ENCODE peak calls at places on chromosomes 7 and 10, in four cellular contexts. One of them, this sample, is unnamed.
A peak's percentile ranks its signal among the peaks of the same experiment; 100 is the strongest.

GRCh38 chr7:48112431-48113165 is 23.5 kb downstream of the UPP1 start:
- DNase-seq in transverse colon: no peak
- DNase-seq in tibial nerve: no peak
- DNase-seq in adrenal gland: peak; percentile 28
- DNase-seq in this sample: no peak

GRCh38 chr7:50393547-50394252 is 56.5 kb downstream of the FIGNL1 start:
- DNase-seq in adrenal gland: no peak
- DNase-seq in tibial nerve: no peak
- DNase-seq in transverse colon: peak; percentile 44
- DNase-seq in this sample: no peak

GRCh38 chr10:100759331-100759730 is 13.9 kb downstream of the PAX2 start:
- DNase-seq in transverse colon: no peak
- DNase-seq in tibial nerve: no peak
- DNase-seq in adrenal gland: no peak
- DNase-seq in this sample: no peak

GRCh38 chr7:155232911-155233702 is 64.6 kb upstream of the INSIG1 start:
- DNase-seq in transverse colon: no peak
- DNase-seq in adrenal gland: no peak
- DNase-seq in tibial nerve: no peak
- DNase-seq in this sample: no peak

GRCh38 chr10:91597397-91597881 is 35.4 kb downstream of the PPP1R3C start:
- DNase-seq in adrenal gland: no peak
- DNase-seq in tibial nerve: no peak
- DNase-seq in transverse colon: no peak
- DNase-seq in this sample: no peak

GRCh38 chr10:84632866-84633265 is 304.5 kb downstream of the CCSER2 start:
- DNase-seq in tibial nerve: no peak
- DNase-seq in adrenal gland: no peak
- DNase-seq in transverse colon: no peak
- DNase-seq in this sample: no peak

GRCh38 chr10:77541247-77541646 is 96.4 kb downstream of the KCNMA1 start:
- DNase-seq in transverse colon: no peak
- DNase-seq in tibial nerve: no peak
- DNase-seq in adrenal gland: no peak
- DNase-seq in this sample: no peak

GRCh38 chr7:33726582-33726981 is 178.8 kb upstream of the BMPER start:
- DNase-seq in transverse colon: no peak
- DNase-seq in adrenal gland: no peak
- DNase-seq in tibial nerve: no peak
- DNase-seq in this sample: no peak

GRCh38 chr10:69483988-69484387 is 32.7 kb downstream of the TSPAN15 start:
- DNase-seq in tibial nerve: no peak
- DNase-seq in transverse colon: no peak
- DNase-seq in adrenal gland: no peak
- DNase-seq in this sample: no peak

GRCh38 chr7:137975768-137976167 is 26.1 kb downstream of the CREB3L2 start:
- DNase-seq in transverse colon: no peak
- DNase-seq in adrenal gland: peak; percentile 69
- DNase-seq in tibial nerve: no peak
- DNase-seq in this sample: no peak

GRCh38 chr7:28725911-28726310 is 232.2 kb downstream of the TRIL start:
- DNase-seq in adrenal gland: no peak
- DNase-seq in tibial nerve: no peak
- DNase-seq in transverse colon: no peak
- DNase-seq in this sample: no peak

GRCh38 chr10:101140950-101141621 is 10.0 kb downstream of the TLX1 start:
- DNase-seq in tibial nerve: no peak
- DNase-seq in adrenal gland: no peak
- DNase-seq in transverse colon: no peak
- DNase-seq in this sample: no peak

GRCh38 chr10:6409982-6410694 is 169.9 kb downstream of the PRKCQ start:
- DNase-seq in tibial nerve: no peak
- DNase-seq in transverse colon: peak; percentile 36
- DNase-seq in adrenal gland: peak; percentile 77
- DNase-seq in this sample: peak; percentile 27

GRCh38 chr7:82697897-82698296 is 254.3 kb upstream of the CACNA2D1 start:
- DNase-seq in transverse colon: no peak
- DNase-seq in tibial nerve: no peak
- DNase-seq in adrenal gland: no peak
- DNase-seq in this sample: no peak

GRCh38 chr7:3246133-3246532 is 54.9 kb upstream of the SDK1 start:
- DNase-seq in adrenal gland: no peak
- DNase-seq in tibial nerve: no peak
- DNase-seq in transverse colon: no peak
- DNase-seq in this sample: no peak

GRCh38 chr7:81457858-81458522 is 311.9 kb downstream of the HGF start:
- DNase-seq in tibial nerve: no peak
- DNase-seq in adrenal gland: no peak
- DNase-seq in transverse colon: no peak
- DNase-seq in this sample: no peak

GRCh38 chr10:20085115-20085514 is 268.9 kb downstream of the PLXDC2 start:
- DNase-seq in transverse colon: no peak
- DNase-seq in adrenal gland: no peak
- DNase-seq in tibial nerve: no peak
- DNase-seq in this sample: no peak

GRCh38 chr10:128574616-128575210 is 448.5 kb upstream of the MKI67 start:
- DNase-seq in transverse colon: no peak
- DNase-seq in tibial nerve: no peak
- DNase-seq in adrenal gland: no peak
- DNase-seq in this sample: no peak

GRCh38 chr10:12628964-12629766 is 279.8 kb downstream of the CAMK1D start:
- DNase-seq in tibial nerve: no peak
- DNase-seq in adrenal gland: peak; percentile 5
- DNase-seq in transverse colon: peak; percentile 51
- DNase-seq in this sample: no peak

GRCh38 chr7:47119408-47119807 is 462.5 kb downstream of the TNS3 start:
- DNase-seq in transverse colon: no peak
- DNase-seq in adrenal gland: no peak
- DNase-seq in tibial nerve: no peak
- DNase-seq in this sample: no peak

GRCh38 chr7:12152196-12152918 is 58.7 kb upstream of the TMEM106B start:
- DNase-seq in adrenal gland: no peak
- DNase-seq in transverse colon: no peak
- DNase-seq in tibial nerve: no peak
- DNase-seq in this sample: no peak

GRCh38 chr10:48792687-48793096 is 108.0 kb downstream of the WDFY4 start:
- DNase-seq in adrenal gland: no peak
- DNase-seq in transverse colon: no peak
- DNase-seq in tibial nerve: no peak
- DNase-seq in this sample: no peak

GRCh38 chr10:36448760-36449681 is 676.4 kb upstream of the ANKRD30A start:
- DNase-seq in tibial nerve: no peak
- DNase-seq in transverse colon: no peak
- DNase-seq in adrenal gland: no peak
- DNase-seq in this sample: no peak

GRCh38 chr7:99040104-99040958 is 103.6 kb downstream of the SMURF1 start:
- DNase-seq in transverse colon: peak; percentile 85
- DNase-seq in adrenal gland: peak; percentile 95
- DNase-seq in tibial nerve: peak; percentile 57
- DNase-seq in this sample: peak; percentile 48

GRCh38 chr7:132782777-132783633 is 206.7 kb upstream of the PLXNA4 start:
- DNase-seq in tibial nerve: no peak
- DNase-seq in adrenal gland: no peak
- DNase-seq in transverse colon: no peak
- DNase-seq in this sample: no peak

GRCh38 chr10:104333728-104334373 is 4.4 kb downstream of the ITPRIP start:
- DNase-seq in adrenal gland: peak; percentile 49
- DNase-seq in tibial nerve: no peak
- DNase-seq in transverse colon: no peak
- DNase-seq in this sample: no peak

GRCh38 chr10:84540617-84541288 is 212.4 kb downstream of the CCSER2 start:
- DNase-seq in adrenal gland: peak; percentile 70
- DNase-seq in transverse colon: peak; percentile 44
- DNase-seq in tibial nerve: peak; percentile 23
- DNase-seq in this sample: peak; percentile 75

GRCh38 chr10:74896788-74897527 is 70.6 kb downstream of the KAT6B start:
- DNase-seq in tibial nerve: no peak
- DNase-seq in adrenal gland: no peak
- DNase-seq in transverse colon: no peak
- DNase-seq in this sample: no peak

GRCh38 chr10:2992401-2993198 is 74.7 kb upstream of the PFKP start:
- DNase-seq in adrenal gland: no peak
- DNase-seq in transverse colon: no peak
- DNase-seq in tibial nerve: no peak
- DNase-seq in this sample: no peak

GRCh38 chr7:8284606-8285005 is 22.6 kb upstream of the ICA1 start:
- DNase-seq in tibial nerve: no peak
- DNase-seq in adrenal gland: no peak
- DNase-seq in transverse colon: peak; percentile 64
- DNase-seq in this sample: no peak

GRCh38 chr10:12390733-12391132 is 41.4 kb downstream of the CAMK1D start:
- DNase-seq in adrenal gland: peak; percentile 55
- DNase-seq in transverse colon: no peak
- DNase-seq in tibial nerve: no peak
- DNase-seq in this sample: no peak

GRCh38 chr7:118148930-118149329 is 35.0 kb upstream of the LSM8 start:
- DNase-seq in tibial nerve: no peak
- DNase-seq in transverse colon: no peak
- DNase-seq in adrenal gland: no peak
- DNase-seq in this sample: no peak

GRCh38 chr7:157425137-157425731 is 88.4 kb downstream of the DNAJB6 start:
- DNase-seq in tibial nerve: no peak
- DNase-seq in adrenal gland: no peak
- DNase-seq in transverse colon: no peak
- DNase-seq in this sample: no peak
- H3K4me1 ChIP-seq in tibial nerve: no peaks in the 10 kb centered on the region
- H3K4me1 ChIP-seq in adrenal gland: no peaks in the 10 kb centered on the region
- H3K4me1 ChIP-seq in transverse colon: no peaks in the 10 kb centered on the region
- H3K4me1 ChIP-seq in this sample: no peaks in the 10 kb centered on the region

GRCh38 chr10:95284807-95285206 is 6.0 kb downstream of the PDLIM1 start:
- DNase-seq in transverse colon: no peak
- DNase-seq in adrenal gland: no peak
- DNase-seq in tibial nerve: no peak
- DNase-seq in this sample: no peak

GRCh38 chr10:95287281-95287680 is 3.5 kb downstream of the PDLIM1 start:
- DNase-seq in tibial nerve: no peak
- DNase-seq in transverse colon: no peak
- DNase-seq in adrenal gland: no peak
- DNase-seq in this sample: no peak

GRCh38 chr10:95285556-95285955 is 5.2 kb downstream of the PDLIM1 start:
- DNase-seq in transverse colon: no peak
- DNase-seq in tibial nerve: no peak
- DNase-seq in adrenal gland: no peak
- DNase-seq in this sample: no peak

GRCh38 chr10:95288273-95288672 is 2.5 kb downstream of the PDLIM1 start:
- DNase-seq in tibial nerve: no peak
- DNase-seq in adrenal gland: no peak
- DNase-seq in transverse colon: no peak
- DNase-seq in this sample: no peak

DNA sequence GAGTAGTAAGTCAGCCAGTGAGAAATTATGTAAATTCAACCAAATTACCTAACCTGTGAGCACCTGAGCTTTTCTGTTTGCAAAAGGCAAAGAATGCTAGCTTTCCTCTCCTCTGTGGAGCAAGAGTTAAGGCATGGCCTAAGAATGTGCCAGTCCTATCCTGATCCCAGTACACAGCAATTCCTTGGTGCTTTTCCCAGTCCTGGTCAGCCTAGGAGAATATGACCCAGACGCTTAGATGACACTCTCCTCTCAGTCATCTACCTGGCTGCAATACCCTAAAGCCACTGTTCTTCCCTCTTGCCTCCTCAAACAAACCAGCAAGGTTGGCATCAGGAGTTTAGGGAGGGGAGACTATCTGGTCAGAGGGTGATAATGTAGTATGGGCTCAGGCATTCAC is 4.1 kb downstream of the PDLIM1 start:
- DNase-seq in tibial nerve: no peak
- DNase-seq in transverse colon: no peak
- DNase-seq in adrenal gland: no peak
- DNase-seq in this sample: no peak
- H3K4me1 ChIP-seq in tibial nerve: peaks cover 4% of the 10 kb centered on the region
- H3K4me1 ChIP-seq in transverse colon: peaks cover 55% of the 10 kb centered on the region
- H3K4me1 ChIP-seq in adrenal gland: no peaks in the 10 kb centered on the region
- H3K4me1 ChIP-seq in this sample: peaks cover 58% of the 10 kb centered on the region

DNA sequence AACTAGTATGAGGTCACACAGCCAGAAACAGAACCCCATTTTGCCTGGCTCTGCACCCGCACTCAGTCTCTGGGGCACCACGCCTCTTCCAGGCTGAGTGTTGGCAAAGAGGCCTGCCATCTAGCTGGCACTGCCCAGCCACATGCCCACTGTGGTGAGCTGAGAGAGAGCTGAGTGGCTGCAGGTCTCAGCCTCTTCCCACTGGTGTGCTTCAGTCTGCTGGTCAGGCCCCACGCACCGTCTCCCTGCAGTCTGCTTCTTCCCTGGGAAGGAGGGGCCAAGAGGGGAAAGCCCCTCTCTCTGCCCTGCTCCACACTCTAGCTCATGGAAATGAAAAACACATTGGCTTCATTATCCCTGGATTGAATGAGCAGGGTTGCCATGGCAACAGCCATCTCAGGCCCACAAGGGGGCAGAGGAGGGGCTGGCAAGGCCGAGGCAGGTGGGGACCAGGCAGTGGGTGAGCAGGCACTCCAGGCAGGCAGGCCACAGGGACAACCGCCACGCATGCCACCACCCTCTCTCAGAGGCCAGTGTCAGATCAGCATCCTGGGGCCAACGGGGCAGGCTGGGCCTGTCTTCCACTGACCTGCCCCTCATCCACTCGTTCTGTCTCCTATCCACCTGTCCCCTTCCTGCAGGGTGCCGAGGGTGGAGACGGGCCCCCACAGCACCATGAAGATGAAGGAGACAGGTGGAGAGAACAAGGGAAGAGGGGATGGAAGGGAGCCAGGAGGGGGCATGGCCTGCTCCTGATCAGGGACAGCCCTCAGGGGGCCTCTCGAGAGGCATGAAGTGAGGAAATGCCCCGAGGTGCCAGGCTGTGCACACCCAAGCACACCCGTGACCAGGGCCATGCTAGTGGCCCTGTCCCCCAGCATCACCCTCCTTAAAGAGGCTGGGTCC is 110.9 kb downstream of the ZMIZ1 start:
- DNase-seq in adrenal gland: no peak
- DNase-seq in tibial nerve: no peak
- DNase-seq in transverse colon: no peak
- DNase-seq in this sample: no peak
- H3K4me1 ChIP-seq in adrenal gland: peaks cover 70% of the 10 kb centered on the region
- H3K4me1 ChIP-seq in tibial nerve: peaks cover 93% of the 10 kb centered on the region
- H3K4me1 ChIP-seq in transverse colon: peaks cover 59% of the 10 kb centered on the region
- H3K4me1 ChIP-seq in this sample: peaks cover 6% of the 10 kb centered on the region

DNA sequence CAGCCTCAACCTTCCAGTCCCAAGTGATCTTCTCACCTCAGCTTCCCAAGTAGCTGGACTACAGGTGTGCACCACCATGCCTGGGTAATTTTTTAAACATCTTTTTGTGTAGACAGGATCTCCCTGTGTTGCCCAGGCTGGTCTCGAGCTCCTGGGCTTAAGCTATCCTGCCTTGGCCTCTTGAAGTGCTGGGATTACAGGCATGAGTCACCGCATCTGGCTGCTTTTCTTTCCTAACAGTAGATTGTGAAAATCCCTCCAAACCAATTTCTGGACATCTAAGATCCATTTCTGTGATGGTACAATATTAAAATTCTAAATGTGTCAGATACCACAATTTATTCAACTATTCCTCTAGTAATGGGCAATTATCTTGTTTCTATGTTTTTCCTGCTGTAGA is 38.7 kb downstream of the RAB18 start:
- DNase-seq in tibial nerve: no peak
- DNase-seq in transverse colon: no peak
- DNase-seq in adrenal gland: no peak
- DNase-seq in this sample: no peak
- H3K4me1 ChIP-seq in tibial nerve: no peaks in the 10 kb centered on the region
- H3K4me1 ChIP-seq in transverse colon: no peaks in the 10 kb centered on the region
- H3K4me1 ChIP-seq in adrenal gland: no peaks in the 10 kb centered on the region
- H3K4me1 ChIP-seq in this sample: no peaks in the 10 kb centered on the region